ENCODE peak calls at places on chromosomes 16 and 17, in four cellular contexts. One of them, this sample, is unnamed.

GRCh38 chr16:17377360-17378324 is 93.1 kb downstream of the XYLT1 start:
- DNase-seq in ovary: no peak
- DNase-seq in left lung: no peak
- DNase-seq in thoracic aorta: no peak
- DNase-seq in this sample: no peak

GRCh38 chr16:79599837-79600635 is 501 bp downstream of the MAF start:
- DNase-seq in thoracic aorta: no peak
- DNase-seq in left lung: peak; percentile 88
- DNase-seq in ovary: peak; percentile 81
- DNase-seq in this sample: peak; percentile 51

GRCh38 chr17:40348562-40349476 is 15.7 kb downstream of the GJD3 start:
- DNase-seq in thoracic aorta: no peak
- DNase-seq in left lung: peak; percentile 55
- DNase-seq in ovary: no peak
- DNase-seq in this sample: peak; percentile 77

GRCh38 chr17:39151680-39152058 is 232 bp upstream of the PLXDC1 start:
- DNase-seq in thoracic aorta: no peak
- DNase-seq in left lung: no peak
- DNase-seq in ovary: no peak
- DNase-seq in this sample: no peak

GRCh38 chr16:47613251-47613650 is 152.1 kb downstream of the PHKB start:
- DNase-seq in ovary: no peak
- DNase-seq in thoracic aorta: no peak
- DNase-seq in left lung: no peak
- DNase-seq in this sample: no peak

GRCh38 chr16:9824191-9824590 is 358.0 kb downstream of the GRIN2A start:
- DNase-seq in left lung: no peak
- DNase-seq in thoracic aorta: no peak
- DNase-seq in ovary: no peak
- DNase-seq in this sample: no peak

GRCh38 chr16:4414187-4414909 is 2.0 kb downstream of the CORO7 start:
- DNase-seq in ovary: no peak
- DNase-seq in thoracic aorta: no peak
- DNase-seq in left lung: no peak
- DNase-seq in this sample: no peak

GRCh38 chr17:38533706-38534497 is 71.8 kb downstream of the SRCIN1 start:
- DNase-seq in left lung: peak; percentile 38
- DNase-seq in thoracic aorta: no peak
- DNase-seq in ovary: no peak
- DNase-seq in this sample: no peak

GRCh38 chr16:48158296-48158695 is 2.5 kb upstream of the ABCC12 start:
- DNase-seq in thoracic aorta: no peak
- DNase-seq in left lung: no peak
- DNase-seq in ovary: no peak
- DNase-seq in this sample: no peak

GRCh38 chr16:11386054-11386680 is 40.9 kb downstream of the RMI2 start:
- DNase-seq in thoracic aorta: no peak
- DNase-seq in ovary: no peak
- DNase-seq in left lung: no peak
- DNase-seq in this sample: no peak

GRCh38 chr17:82698065-82698973 is at the start of gene RAB40B:
- DNase-seq in left lung: peak; percentile 98
- DNase-seq in thoracic aorta: peak; percentile 98
- DNase-seq in ovary: peak; percentile 99
- DNase-seq in this sample: peak; percentile 97

GRCh38 chr16:47492428-47493357 is 31.6 kb downstream of the PHKB start:
- DNase-seq in left lung: peak; percentile 78
- DNase-seq in ovary: peak; percentile 21
- DNase-seq in thoracic aorta: peak; percentile 23
- DNase-seq in this sample: no peak

GRCh38 chr16:81277681-81278080 is 37.1 kb upstream of the GAN start:
- DNase-seq in thoracic aorta: no peak
- DNase-seq in ovary: no peak
- DNase-seq in left lung: no peak
- DNase-seq in this sample: no peak

GRCh38 chr16:78200623-78201096 is 101.2 kb downstream of the WWOX start:
- DNase-seq in thoracic aorta: no peak
- DNase-seq in ovary: no peak
- DNase-seq in left lung: no peak
- DNase-seq in this sample: no peak

GRCh38 chr16:14527411-14528044 is 102.5 kb downstream of the PARN start:
- DNase-seq in ovary: no peak
- DNase-seq in left lung: no peak
- DNase-seq in thoracic aorta: no peak
- DNase-seq in this sample: no peak

GRCh38 chr17:70773210-70773609 is 603.9 kb downstream of the KCNJ2 start:
- DNase-seq in thoracic aorta: no peak
- DNase-seq in ovary: no peak
- DNase-seq in left lung: no peak
- DNase-seq in this sample: no peak

GRCh38 chr16:59090501-59090900 is 356.4 kb upstream of the GOT2 start:
- DNase-seq in left lung: no peak
- DNase-seq in thoracic aorta: no peak
- DNase-seq in ovary: no peak
- DNase-seq in this sample: no peak

GRCh38 chr16:6937641-6938040 is 395.0 kb upstream of the RBFOX1 start:
- DNase-seq in left lung: no peak
- DNase-seq in ovary: no peak
- DNase-seq in thoracic aorta: no peak
- DNase-seq in this sample: no peak

GRCh38 chr17:40326014-40326831 is 17.2 kb downstream of the RARA start:
- DNase-seq in ovary: no peak
- DNase-seq in left lung: peak; percentile 78
- DNase-seq in thoracic aorta: no peak
- DNase-seq in this sample: no peak

GRCh38 chr16:3355589-3355988 is at the start of gene OR2C1:
- DNase-seq in left lung: no peak
- DNase-seq in ovary: no peak
- DNase-seq in thoracic aorta: no peak
- DNase-seq in this sample: no peak

GRCh38 chr17:37831492-37831891 is 86.6 kb upstream of the HNF1B start:
- DNase-seq in left lung: no peak
- DNase-seq in thoracic aorta: no peak
- DNase-seq in ovary: no peak
- DNase-seq in this sample: no peak

GRCh38 chr17:68600123-68600880 is 865 bp downstream of the FAM20A start:
- DNase-seq in thoracic aorta: no peak
- DNase-seq in left lung: peak; percentile 90
- DNase-seq in ovary: peak; percentile 69
- DNase-seq in this sample: no peak

GRCh38 chr16:55116165-55116894 is 185.7 kb downstream of the IRX5 start:
- DNase-seq in thoracic aorta: no peak
- DNase-seq in left lung: no peak
- DNase-seq in ovary: no peak
- DNase-seq in this sample: no peak

GRCh38 chr17:61410100-61410551 is 10.5 kb downstream of the TBX2 start:
- DNase-seq in thoracic aorta: no peak
- DNase-seq in ovary: no peak
- DNase-seq in left lung: peak; percentile 53
- DNase-seq in this sample: peak; percentile 51

GRCh38 chr17:76136276-76137025 is 4.6 kb downstream of the FOXJ1 start:
- DNase-seq in left lung: no peak
- DNase-seq in thoracic aorta: no peak
- DNase-seq in ovary: no peak
- DNase-seq in this sample: no peak

GRCh38 chr17:48901241-48901640 is 7.0 kb upstream of the UBE2Z start:
- DNase-seq in left lung: no peak
- DNase-seq in thoracic aorta: no peak
- DNase-seq in ovary: no peak
- DNase-seq in this sample: no peak

GRCh38 chr17:7260601-7261376 is 1.5 kb downstream of the CLDN7 start:
- DNase-seq in left lung: peak; percentile 93
- DNase-seq in thoracic aorta: no peak
- DNase-seq in ovary: no peak
- DNase-seq in this sample: peak; percentile 90

GRCh38 chr16:22092143-22092933 is at the start of gene VWA3A:
- DNase-seq in left lung: no peak
- DNase-seq in thoracic aorta: no peak
- DNase-seq in ovary: no peak
- DNase-seq in this sample: no peak

GRCh38 chr17:50196826-50197225 is 4.6 kb downstream of the COL1A1 start:
- DNase-seq in left lung: no peak
- DNase-seq in ovary: no peak
- DNase-seq in thoracic aorta: no peak
- DNase-seq in this sample: no peak

GRCh38 chr17:80254396-80255241 is 6.0 kb upstream of the RNF213 start:
- DNase-seq in ovary: no peak
- DNase-seq in thoracic aorta: peak; percentile 66
- DNase-seq in left lung: peak; percentile 39
- DNase-seq in this sample: peak; percentile 60

GRCh38 chr17:5139454-5139725 is 23.6 kb downstream of the USP6 start:
- DNase-seq in thoracic aorta: no peak
- DNase-seq in left lung: no peak
- DNase-seq in ovary: no peak
- DNase-seq in this sample: no peak

GRCh38 chr17:80790981-80791742 is 200.5 kb upstream of the CHMP6 start:
- DNase-seq in left lung: no peak
- DNase-seq in ovary: no peak
- DNase-seq in thoracic aorta: no peak
- DNase-seq in this sample: no peak

GRCh38 chr16:19118938-19119431 is 5.2 kb downstream of the ITPRIPL2 start:
- DNase-seq in ovary: peak; percentile 58
- DNase-seq in thoracic aorta: no peak
- DNase-seq in left lung: no peak
- DNase-seq in this sample: no peak

GRCh38 chr17:22694362-22695227 is 1002.3 kb downstream of the KCNJ18 start:
- DNase-seq in thoracic aorta: no peak
- DNase-seq in ovary: no peak
- DNase-seq in left lung: no peak
- DNase-seq in this sample: no peak

GRCh38 chr17:47733047-47733413 is at the start of gene TBX21:
- DNase-seq in left lung: peak; percentile 87
- DNase-seq in thoracic aorta: no peak
- DNase-seq in ovary: no peak
- DNase-seq in this sample: peak; percentile 48

GRCh38 chr17:62309381-62309780 is 71.0 kb upstream of the EFCAB3 start:
- DNase-seq in left lung: no peak
- DNase-seq in thoracic aorta: no peak
- DNase-seq in ovary: no peak
- DNase-seq in this sample: no peak

GRCh38 chr16:526181-527014 is 1.1 kb upstream of the CAPN15 start:
- DNase-seq in ovary: peak; percentile 73
- DNase-seq in left lung: no peak
- DNase-seq in thoracic aorta: no peak
- DNase-seq in this sample: peak; percentile 77

GRCh38 chr16:89326721-89327120 is 109.2 kb downstream of the ZNF778 start:
- DNase-seq in ovary: no peak
- DNase-seq in left lung: peak; percentile 35
- DNase-seq in thoracic aorta: no peak
- DNase-seq in this sample: no peak
- H3K27ac ChIP-seq in ovary: peak overlapping the region; percentile 69
- H3K27ac ChIP-seq in left lung: peak overlapping the region; percentile 81
- H3K27ac ChIP-seq in thoracic aorta: peak overlapping the region; percentile 33
- H3K27ac ChIP-seq in this sample: no peak overlapping the region

GRCh38 chr17:72571813-72572396 is 451.1 kb downstream of the SOX9 start:
- DNase-seq in left lung: no peak
- DNase-seq in ovary: no peak
- DNase-seq in thoracic aorta: no peak
- DNase-seq in this sample: no peak

GRCh38 chr17:72567774-72568173 is 447.0 kb downstream of the SOX9 start:
- DNase-seq in left lung: no peak
- DNase-seq in thoracic aorta: no peak
- DNase-seq in ovary: no peak
- DNase-seq in this sample: no peak

GRCh38 chr17:72566671-72567484 is 446.1 kb downstream of the SOX9 start:
- DNase-seq in ovary: no peak
- DNase-seq in thoracic aorta: no peak
- DNase-seq in left lung: no peak
- DNase-seq in this sample: no peak

GRCh38 chr17:72572604-72573491 is 452.0 kb downstream of the SOX9 start:
- DNase-seq in thoracic aorta: no peak
- DNase-seq in ovary: no peak
- DNase-seq in left lung: no peak
- DNase-seq in this sample: no peak

GRCh38 chr17:72569193-72569946 is 448.6 kb downstream of the SOX9 start:
- DNase-seq in thoracic aorta: no peak
- DNase-seq in ovary: no peak
- DNase-seq in left lung: no peak
- DNase-seq in this sample: peak; percentile 73
- H3K4me1 ChIP-seq in thoracic aorta: no peaks in the 10 kb centered on the region
- H3K4me1 ChIP-seq in ovary: no peaks in the 10 kb centered on the region
- H3K4me1 ChIP-seq in left lung: no peaks in the 10 kb centered on the region
- H3K4me1 ChIP-seq in this sample: no peaks in the 10 kb centered on the region

GRCh38 chr17:1229354-1229890 is 40.8 kb upstream of the BHLHA9 start:
- DNase-seq in ovary: peak; percentile 49
- DNase-seq in left lung: peak; percentile 96
- DNase-seq in thoracic aorta: no peak
- DNase-seq in this sample: peak; percentile 71
- H3K4me3 ChIP-seq in ovary: peak overlapping the region; percentile 51
- H3K4me3 ChIP-seq in left lung: peak overlapping the region; percentile 43
- H3K4me3 ChIP-seq in thoracic aorta: peak overlapping the region; percentile 78
- H3K4me3 ChIP-seq in this sample: peak overlapping the region; percentile 33

GRCh38 chr16:67919618-67920210 is 11.9 kb downstream of the CTRL start:
- DNase-seq in ovary: no peak
- DNase-seq in left lung: no peak
- DNase-seq in thoracic aorta: no peak
- DNase-seq in this sample: no peak

GRCh38 chr16:67914758-67915622 is 16.7 kb downstream of the CTRL start:
- DNase-seq in left lung: no peak
- DNase-seq in ovary: no peak
- DNase-seq in thoracic aorta: no peak
- DNase-seq in this sample: no peak

GRCh38 chr16:67915831-67916723 is 15.6 kb downstream of the CTRL start:
- DNase-seq in thoracic aorta: no peak
- DNase-seq in ovary: no peak
- DNase-seq in left lung: no peak
- DNase-seq in this sample: no peak

GRCh38 chr16:67917852-67918236 is 13.8 kb downstream of the CTRL start:
- DNase-seq in ovary: no peak
- DNase-seq in thoracic aorta: no peak
- DNase-seq in left lung: no peak
- DNase-seq in this sample: no peak

DNA sequence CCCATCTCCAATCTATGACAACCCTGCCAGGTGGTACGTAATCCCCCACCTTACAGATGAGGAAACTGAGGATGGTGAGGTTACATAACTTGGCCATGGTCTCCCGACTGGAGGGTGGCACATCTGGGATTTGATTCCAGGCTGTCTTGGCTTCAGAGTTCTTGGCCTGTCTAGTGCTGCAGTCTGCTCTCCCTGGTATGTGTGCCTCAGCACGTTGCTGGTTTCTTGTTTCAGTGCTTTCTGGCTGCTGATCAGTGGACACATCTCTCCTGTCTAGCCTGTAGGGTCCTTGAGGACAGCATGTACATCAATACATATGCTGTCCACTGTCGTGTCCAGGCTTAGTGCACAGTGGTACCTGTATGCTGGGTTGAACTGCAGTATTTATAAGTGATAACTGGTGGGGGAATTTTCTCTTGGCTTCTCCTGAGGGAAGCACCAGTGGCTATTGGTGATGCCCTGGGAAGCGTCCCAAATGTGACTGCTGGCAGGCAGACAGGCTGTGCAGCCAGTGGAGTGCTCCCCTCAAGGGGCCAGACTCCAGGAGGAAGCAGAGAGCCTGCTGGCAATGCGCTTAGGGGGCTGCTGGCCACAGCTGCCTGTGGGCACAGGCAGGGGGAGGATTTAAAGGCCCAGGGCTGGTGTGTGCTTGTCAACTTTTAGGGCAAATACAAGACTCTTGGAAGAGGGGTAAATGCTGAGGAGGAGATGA is 14.4 kb downstream of the CTRL start:
- DNase-seq in left lung: no peak
- DNase-seq in thoracic aorta: no peak
- DNase-seq in ovary: no peak
- DNase-seq in this sample: no peak
- H3K27ac ChIP-seq in left lung: peak overlapping the region; percentile 2
- H3K27ac ChIP-seq in thoracic aorta: peak overlapping the region; percentile 13
- H3K27ac ChIP-seq in ovary: no peak overlapping the region
- H3K27ac ChIP-seq in this sample: no peak overlapping the region

This sample was measured in pancreas.